ENCODE peak calls at places on chromosomes 4 and X, in six cellular contexts. One of them, this sample, is unnamed. For H3K27me3, the result is how much of the 10 kb centered on the place peaks cover.

GRCh38 chr4:106316773-106317409 is 541 bp downstream of the AIMP1 start:
- DNase-seq in thoracic aorta: no peak
- DNase-seq in CD8-positive, alpha-beta memory T cell: no peak
- DNase-seq in H7: no peak
- DNase-seq in lower lobe of right lung: no peak
- DNase-seq in hepatocyte: peak
- DNase-seq in this sample: no peak

GRCh38 chr4:175906397-175906796 is 94.3 kb upstream of the GPM6A start:
- DNase-seq in thoracic aorta: no peak
- DNase-seq in CD8-positive, alpha-beta memory T cell: no peak
- DNase-seq in H7: no peak
- DNase-seq in lower lobe of right lung: no peak
- DNase-seq in hepatocyte: no peak
- DNase-seq in this sample: no peak

GRCh38 chr4:80037864-80038263 is 35.2 kb downstream of the ANTXR2 start:
- DNase-seq in thoracic aorta: no peak
- DNase-seq in CD8-positive, alpha-beta memory T cell: no peak
- DNase-seq in H7: no peak
- DNase-seq in lower lobe of right lung: no peak
- DNase-seq in hepatocyte: no peak
- DNase-seq in this sample: no peak

GRCh38 chrX:15947648-15948317 is 93.2 kb upstream of the AP1S2 start:
- DNase-seq in thoracic aorta: no peak
- DNase-seq in CD8-positive, alpha-beta memory T cell: no peak
- DNase-seq in H7: peak
- DNase-seq in lower lobe of right lung: no peak
- DNase-seq in hepatocyte: peak
- DNase-seq in this sample: no peak

GRCh38 chrX:153055827-153056748 is at the start of gene PNMA3:
- DNase-seq in thoracic aorta: no peak
- DNase-seq in CD8-positive, alpha-beta memory T cell: no peak
- DNase-seq in H7: peak
- DNase-seq in lower lobe of right lung: no peak
- DNase-seq in hepatocyte: peak
- DNase-seq in this sample: no peak

GRCh38 chr4:106898621-106899230 is 137.4 kb downstream of the DKK2 start:
- DNase-seq in thoracic aorta: no peak
- DNase-seq in CD8-positive, alpha-beta memory T cell: no peak
- DNase-seq in H7: peak
- DNase-seq in lower lobe of right lung: no peak
- DNase-seq in hepatocyte: peak
- DNase-seq in this sample: no peak

GRCh38 chrX:68692651-68693050 is 45.2 kb downstream of the STARD8 start:
- DNase-seq in thoracic aorta: no peak
- DNase-seq in CD8-positive, alpha-beta memory T cell: no peak
- DNase-seq in H7: no peak
- DNase-seq in lower lobe of right lung: no peak
- DNase-seq in hepatocyte: no peak
- DNase-seq in this sample: no peak

GRCh38 chr4:74859163-74859562 is 64.8 kb upstream of the BTC start:
- DNase-seq in thoracic aorta: no peak
- DNase-seq in CD8-positive, alpha-beta memory T cell: no peak
- DNase-seq in H7: no peak
- DNase-seq in lower lobe of right lung: no peak
- DNase-seq in hepatocyte: no peak
- DNase-seq in this sample: no peak

GRCh38 chr4:176611954-176612353 is 180.8 kb downstream of the VEGFC start:
- DNase-seq in thoracic aorta: no peak
- DNase-seq in CD8-positive, alpha-beta memory T cell: no peak
- DNase-seq in H7: no peak
- DNase-seq in lower lobe of right lung: no peak
- DNase-seq in hepatocyte: no peak
- DNase-seq in this sample: no peak

GRCh38 chr4:92304073-92304472 is 307 bp downstream of the GRID2 start:
- DNase-seq in thoracic aorta: no peak
- DNase-seq in CD8-positive, alpha-beta memory T cell: no peak
- DNase-seq in H7: no peak
- DNase-seq in lower lobe of right lung: no peak
- DNase-seq in hepatocyte: no peak
- DNase-seq in this sample: no peak

GRCh38 chrX:24298191-24298590 is 15.7 kb downstream of the SUPT20HL2 start:
- DNase-seq in thoracic aorta: no peak
- DNase-seq in CD8-positive, alpha-beta memory T cell: no peak
- DNase-seq in H7: no peak
- DNase-seq in lower lobe of right lung: no peak
- DNase-seq in hepatocyte: peak
- DNase-seq in this sample: no peak

GRCh38 chr4:62709618-62710252 is 1509.6 kb downstream of the ADGRL3 start:
- DNase-seq in thoracic aorta: no peak
- DNase-seq in CD8-positive, alpha-beta memory T cell: no peak
- DNase-seq in H7: no peak
- DNase-seq in lower lobe of right lung: no peak
- DNase-seq in hepatocyte: peak
- DNase-seq in this sample: no peak

GRCh38 chr4:8391972-8392371 is 48.6 kb downstream of the ACOX3 start:
- DNase-seq in thoracic aorta: no peak
- DNase-seq in CD8-positive, alpha-beta memory T cell: no peak
- DNase-seq in H7: no peak
- DNase-seq in lower lobe of right lung: no peak
- DNase-seq in hepatocyte: no peak
- DNase-seq in this sample: peak

GRCh38 chr4:187558391-187558790 is 437.2 kb upstream of the ZFP42 start:
- DNase-seq in thoracic aorta: no peak
- DNase-seq in CD8-positive, alpha-beta memory T cell: no peak
- DNase-seq in H7: no peak
- DNase-seq in lower lobe of right lung: no peak
- DNase-seq in hepatocyte: peak
- DNase-seq in this sample: no peak

GRCh38 chr4:98512918-98513317 is 145.5 kb downstream of the TSPAN5 start:
- DNase-seq in thoracic aorta: no peak
- DNase-seq in CD8-positive, alpha-beta memory T cell: no peak
- DNase-seq in H7: no peak
- DNase-seq in lower lobe of right lung: no peak
- DNase-seq in hepatocyte: no peak
- DNase-seq in this sample: no peak

GRCh38 chr4:99815597-99816011 is 1.0 kb upstream of the DAPP1 start:
- DNase-seq in thoracic aorta: no peak
- DNase-seq in CD8-positive, alpha-beta memory T cell: no peak
- DNase-seq in H7: no peak
- DNase-seq in lower lobe of right lung: peak
- DNase-seq in hepatocyte: peak
- DNase-seq in this sample: no peak

GRCh38 chrX:49003696-49004095 is 1.6 kb upstream of the GRIPAP1 start:
- DNase-seq in thoracic aorta: no peak
- DNase-seq in CD8-positive, alpha-beta memory T cell: no peak
- DNase-seq in H7: peak
- DNase-seq in lower lobe of right lung: no peak
- DNase-seq in hepatocyte: no peak
- DNase-seq in this sample: no peak

GRCh38 chr4:138938371-138938699 is 77.2 kb upstream of the NOCT start:
- DNase-seq in thoracic aorta: no peak
- DNase-seq in CD8-positive, alpha-beta memory T cell: no peak
- DNase-seq in H7: peak
- DNase-seq in lower lobe of right lung: no peak
- DNase-seq in hepatocyte: peak
- DNase-seq in this sample: no peak
- H3K4me3 ChIP-seq in thoracic aorta: no peak
- H3K4me3 ChIP-seq in CD8-positive, alpha-beta memory T cell: no peak
- H3K4me3 ChIP-seq in H7: no peak
- H3K4me3 ChIP-seq in lower lobe of right lung: no peak
- H3K4me3 ChIP-seq in hepatocyte: no peak
- H3K4me3 ChIP-seq in this sample: no peak

GRCh38 chrX:137573356-137574101 is 7.6 kb downstream of the ZIC3 start:
- DNase-seq in thoracic aorta: no peak
- DNase-seq in CD8-positive, alpha-beta memory T cell: no peak
- DNase-seq in H7: peak
- DNase-seq in lower lobe of right lung: no peak
- DNase-seq in hepatocyte: no peak
- DNase-seq in this sample: no peak
- H3K27me3 ChIP-seq in thoracic aorta: under half
- H3K27me3 ChIP-seq in CD8-positive, alpha-beta memory T cell: under half
- H3K27me3 ChIP-seq in H7: under half
- H3K27me3 ChIP-seq in lower lobe of right lung: half or more
- H3K27me3 ChIP-seq in hepatocyte: half or more
- H3K27me3 ChIP-seq in this sample: under half

GRCh38 chr4:142811034-142811433 is 35.1 kb downstream of the INPP4B start:
- DNase-seq in thoracic aorta: no peak
- DNase-seq in CD8-positive, alpha-beta memory T cell: no peak
- DNase-seq in H7: no peak
- DNase-seq in lower lobe of right lung: no peak
- DNase-seq in hepatocyte: no peak
- DNase-seq in this sample: no peak
- H3K4me3 ChIP-seq in thoracic aorta: no peak
- H3K4me3 ChIP-seq in CD8-positive, alpha-beta memory T cell: no peak
- H3K4me3 ChIP-seq in H7: no peak
- H3K4me3 ChIP-seq in lower lobe of right lung: no peak
- H3K4me3 ChIP-seq in hepatocyte: no peak
- H3K4me3 ChIP-seq in this sample: no peak

DNA sequence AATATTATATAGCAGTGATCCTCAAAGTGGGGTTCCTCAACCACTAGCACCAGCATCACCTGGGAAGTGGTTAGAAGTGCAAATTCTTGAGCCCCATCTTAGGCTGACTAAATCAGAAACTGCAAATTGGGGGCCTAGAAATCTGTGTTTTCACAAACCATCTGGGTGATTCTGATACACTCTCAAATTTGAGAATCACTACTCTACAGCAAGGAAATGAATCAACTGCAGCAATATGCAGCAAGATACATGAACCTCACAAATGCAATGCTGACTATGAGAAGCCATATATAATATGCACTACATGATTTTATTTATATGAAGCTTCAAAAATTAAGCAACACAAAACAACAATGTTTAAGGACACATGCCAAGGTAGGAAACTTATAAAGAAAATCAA is 36.2 kb upstream of the IRS4 start:
- DNase-seq in thoracic aorta: no peak
- DNase-seq in CD8-positive, alpha-beta memory T cell: no peak
- DNase-seq in H7: no peak
- DNase-seq in lower lobe of right lung: no peak
- DNase-seq in hepatocyte: no peak
- DNase-seq in this sample: no peak
- H3K27me3 ChIP-seq in thoracic aorta: under half
- H3K27me3 ChIP-seq in CD8-positive, alpha-beta memory T cell: under half
- H3K27me3 ChIP-seq in H7: under half
- H3K27me3 ChIP-seq in lower lobe of right lung: under half
- H3K27me3 ChIP-seq in hepatocyte: under half
- H3K27me3 ChIP-seq in this sample: under half

DNA sequence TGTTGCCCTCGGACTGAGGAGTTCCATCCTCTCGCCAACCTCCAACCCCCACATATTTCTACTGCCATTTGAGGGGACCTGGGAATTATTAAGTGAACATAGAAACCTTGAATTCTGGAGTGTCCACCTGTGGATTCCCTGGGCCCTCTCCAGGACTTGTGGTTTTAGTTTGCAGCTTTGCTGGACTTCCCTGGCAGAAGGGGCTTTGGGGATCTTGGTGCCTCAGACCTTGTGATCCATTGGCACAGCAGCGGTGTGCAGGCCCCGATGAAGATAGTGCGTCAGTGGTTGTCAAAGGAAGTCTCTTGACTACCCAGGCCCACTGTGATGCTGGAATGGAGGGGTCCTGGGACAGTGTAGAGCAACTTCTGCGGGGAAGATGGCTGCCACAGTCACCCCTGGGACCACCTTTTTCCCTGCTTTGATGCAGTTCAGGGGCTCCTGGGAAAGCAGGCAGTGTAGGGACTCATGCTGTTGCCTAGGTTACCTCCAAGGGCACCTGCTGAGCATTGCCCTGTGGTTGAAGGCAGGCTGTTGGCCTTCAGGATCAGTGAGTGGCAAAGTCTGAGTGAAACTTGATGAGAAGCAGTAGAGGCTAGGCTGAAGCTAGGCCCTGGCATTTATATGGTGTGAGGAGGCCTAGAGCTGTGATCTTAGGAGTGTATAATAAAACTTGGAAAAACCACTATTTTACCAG is 2.1 kb downstream of the SLC16A2 start:
- DNase-seq in thoracic aorta: no peak
- DNase-seq in CD8-positive, alpha-beta memory T cell: no peak
- DNase-seq in H7: peak
- DNase-seq in lower lobe of right lung: no peak
- DNase-seq in hepatocyte: no peak
- DNase-seq in this sample: no peak
- H3K4me3 ChIP-seq in thoracic aorta: peak
- H3K4me3 ChIP-seq in CD8-positive, alpha-beta memory T cell: no peak
- H3K4me3 ChIP-seq in H7: peak
- H3K4me3 ChIP-seq in lower lobe of right lung: no peak
- H3K4me3 ChIP-seq in hepatocyte: no peak
- H3K4me3 ChIP-seq in this sample: no peak

GRCh38 chr4:1556541-1557220 is 127.4 kb downstream of the FAM53A start:
- DNase-seq in thoracic aorta: no peak
- DNase-seq in CD8-positive, alpha-beta memory T cell: no peak
- DNase-seq in H7: peak
- DNase-seq in lower lobe of right lung: no peak
- DNase-seq in hepatocyte: no peak
- DNase-seq in this sample: no peak

GRCh38 chr4:1553365-1553764 is 130.7 kb downstream of the FAM53A start:
- DNase-seq in thoracic aorta: no peak
- DNase-seq in CD8-positive, alpha-beta memory T cell: no peak
- DNase-seq in H7: no peak
- DNase-seq in lower lobe of right lung: no peak
- DNase-seq in hepatocyte: no peak
- DNase-seq in this sample: no peak

GRCh38 chr4:1552451-1552850 is 131.7 kb downstream of the FAM53A start:
- DNase-seq in thoracic aorta: no peak
- DNase-seq in CD8-positive, alpha-beta memory T cell: no peak
- DNase-seq in H7: no peak
- DNase-seq in lower lobe of right lung: no peak
- DNase-seq in hepatocyte: no peak
- DNase-seq in this sample: no peak

GRCh38 chr4:1554876-1555265 is 129.2 kb downstream of the FAM53A start:
- DNase-seq in thoracic aorta: no peak
- DNase-seq in CD8-positive, alpha-beta memory T cell: no peak
- DNase-seq in H7: no peak
- DNase-seq in lower lobe of right lung: no peak
- DNase-seq in hepatocyte: no peak
- DNase-seq in this sample: no peak

GRCh38 chr4:1554246-1554875 is 129.8 kb downstream of the FAM53A start:
- DNase-seq in thoracic aorta: no peak
- DNase-seq in CD8-positive, alpha-beta memory T cell: no peak
- DNase-seq in H7: no peak
- DNase-seq in lower lobe of right lung: no peak
- DNase-seq in hepatocyte: no peak
- DNase-seq in this sample: no peak
- H3K27me3 ChIP-seq in thoracic aorta: under half
- H3K27me3 ChIP-seq in CD8-positive, alpha-beta memory T cell: under half
- H3K27me3 ChIP-seq in H7: under half
- H3K27me3 ChIP-seq in lower lobe of right lung: under half
- H3K27me3 ChIP-seq in hepatocyte: under half
- H3K27me3 ChIP-seq in this sample: under half